ENCODE peak calls at places on chromosomes 13 and 19, in ten cellular contexts. One of them, this sample, is unnamed.

GRCh38 chr13:93614776-93615175 is 388.2 kb downstream of the GPC6 start:
- DNase-seq in dorsolateral prefrontal cortex: no peak
- DNase-seq in lower lobe of right lung: no peak
- DNase-seq in lower leg skin: no peak
- DNase-seq in fibroblast of villous mesenchyme: no peak
- DNase-seq in left ventricle myocardium inferior: no peak
- DNase-seq in mammary epithelial cell: no peak
- DNase-seq in upper lobe of left lung: no peak
- DNase-seq in fibroblast of the aortic adventitia: no peak
- DNase-seq in Caco-2: no peak
- DNase-seq in this sample: no peak

GRCh38 chr19:58531052-58531600 is 11.5 kb upstream of the ZBTB45 start:
- DNase-seq in dorsolateral prefrontal cortex: no peak
- DNase-seq in lower lobe of right lung: no peak
- DNase-seq in lower leg skin: no peak
- DNase-seq in fibroblast of villous mesenchyme: no peak
- DNase-seq in left ventricle myocardium inferior: no peak
- DNase-seq in mammary epithelial cell: no peak
- DNase-seq in upper lobe of left lung: no peak
- DNase-seq in fibroblast of the aortic adventitia: no peak
- DNase-seq in Caco-2: no peak
- DNase-seq in this sample: no peak

GRCh38 chr13:111262281-111262680 is 58.2 kb upstream of the TEX29 start:
- DNase-seq in dorsolateral prefrontal cortex: no peak
- DNase-seq in lower lobe of right lung: no peak
- DNase-seq in lower leg skin: no peak
- DNase-seq in fibroblast of villous mesenchyme: no peak
- DNase-seq in left ventricle myocardium inferior: no peak
- DNase-seq in mammary epithelial cell: no peak
- DNase-seq in upper lobe of left lung: no peak
- DNase-seq in fibroblast of the aortic adventitia: no peak
- DNase-seq in Caco-2: no peak
- DNase-seq in this sample: no peak

GRCh38 chr19:18995804-18996241 is 37.5 kb downstream of the SUGP2 start:
- DNase-seq in dorsolateral prefrontal cortex: peak; percentile 72
- DNase-seq in lower lobe of right lung: peak; percentile 60
- DNase-seq in lower leg skin: no peak
- DNase-seq in fibroblast of villous mesenchyme: peak; percentile 92
- DNase-seq in left ventricle myocardium inferior: peak; percentile 64
- DNase-seq in mammary epithelial cell: peak; percentile 58
- DNase-seq in upper lobe of left lung: no peak
- DNase-seq in fibroblast of the aortic adventitia: peak; percentile 94
- DNase-seq in Caco-2: peak; percentile 72
- DNase-seq in this sample: peak; percentile 86

GRCh38 chr19:1379961-1380489 is 3.7 kb upstream of the NDUFS7 start:
- DNase-seq in dorsolateral prefrontal cortex: no peak
- DNase-seq in lower lobe of right lung: no peak
- DNase-seq in lower leg skin: no peak
- DNase-seq in fibroblast of villous mesenchyme: no peak
- DNase-seq in left ventricle myocardium inferior: no peak
- DNase-seq in mammary epithelial cell: no peak
- DNase-seq in upper lobe of left lung: no peak
- DNase-seq in fibroblast of the aortic adventitia: no peak
- DNase-seq in Caco-2: no peak
- DNase-seq in this sample: no peak

GRCh38 chr13:42170029-42170428 is 101.9 kb upstream of the AKAP11 start:
- DNase-seq in dorsolateral prefrontal cortex: no peak
- DNase-seq in lower lobe of right lung: no peak
- DNase-seq in lower leg skin: no peak
- DNase-seq in fibroblast of villous mesenchyme: no peak
- DNase-seq in left ventricle myocardium inferior: no peak
- DNase-seq in mammary epithelial cell: no peak
- DNase-seq in upper lobe of left lung: no peak
- DNase-seq in fibroblast of the aortic adventitia: no peak
- DNase-seq in Caco-2: no peak
- DNase-seq in this sample: no peak

GRCh38 chr13:48006396-48006795 is 5.3 kb upstream of the SUCLA2 start:
- DNase-seq in dorsolateral prefrontal cortex: no peak
- DNase-seq in lower lobe of right lung: no peak
- DNase-seq in lower leg skin: no peak
- DNase-seq in fibroblast of villous mesenchyme: no peak
- DNase-seq in left ventricle myocardium inferior: no peak
- DNase-seq in mammary epithelial cell: peak; percentile 71
- DNase-seq in upper lobe of left lung: no peak
- DNase-seq in fibroblast of the aortic adventitia: no peak
- DNase-seq in Caco-2: no peak
- DNase-seq in this sample: peak; percentile 28

GRCh38 chr13:34462843-34463242 is 479.2 kb upstream of the NBEA start:
- DNase-seq in dorsolateral prefrontal cortex: no peak
- DNase-seq in lower lobe of right lung: no peak
- DNase-seq in lower leg skin: no peak
- DNase-seq in fibroblast of villous mesenchyme: peak; percentile 30
- DNase-seq in left ventricle myocardium inferior: peak; percentile 17
- DNase-seq in mammary epithelial cell: peak; percentile 89
- DNase-seq in upper lobe of left lung: no peak
- DNase-seq in fibroblast of the aortic adventitia: peak; percentile 73
- DNase-seq in Caco-2: no peak
- DNase-seq in this sample: peak; percentile 64

GRCh38 chr13:101949681-101950080 is 452.2 kb downstream of the FGF14 start:
- DNase-seq in dorsolateral prefrontal cortex: no peak
- DNase-seq in lower lobe of right lung: no peak
- DNase-seq in lower leg skin: no peak
- DNase-seq in fibroblast of villous mesenchyme: no peak
- DNase-seq in left ventricle myocardium inferior: no peak
- DNase-seq in mammary epithelial cell: no peak
- DNase-seq in upper lobe of left lung: no peak
- DNase-seq in fibroblast of the aortic adventitia: no peak
- DNase-seq in Caco-2: no peak
- DNase-seq in this sample: no peak

GRCh38 chr19:6501740-6502648 is at the start of gene TUBB4A:
- DNase-seq in dorsolateral prefrontal cortex: peak; percentile 89
- DNase-seq in lower lobe of right lung: no peak
- DNase-seq in lower leg skin: no peak
- DNase-seq in fibroblast of villous mesenchyme: no peak
- DNase-seq in left ventricle myocardium inferior: peak; percentile 50
- DNase-seq in mammary epithelial cell: no peak
- DNase-seq in upper lobe of left lung: peak; percentile 86
- DNase-seq in fibroblast of the aortic adventitia: no peak
- DNase-seq in Caco-2: no peak
- DNase-seq in this sample: no peak

GRCh38 chr19:5882421-5882968 is 12.2 kb upstream of the FUT5 start:
- DNase-seq in dorsolateral prefrontal cortex: no peak
- DNase-seq in lower lobe of right lung: no peak
- DNase-seq in lower leg skin: no peak
- DNase-seq in fibroblast of villous mesenchyme: peak; percentile 65
- DNase-seq in left ventricle myocardium inferior: no peak
- DNase-seq in mammary epithelial cell: no peak
- DNase-seq in upper lobe of left lung: no peak
- DNase-seq in fibroblast of the aortic adventitia: no peak
- DNase-seq in Caco-2: no peak
- DNase-seq in this sample: no peak

DNA sequence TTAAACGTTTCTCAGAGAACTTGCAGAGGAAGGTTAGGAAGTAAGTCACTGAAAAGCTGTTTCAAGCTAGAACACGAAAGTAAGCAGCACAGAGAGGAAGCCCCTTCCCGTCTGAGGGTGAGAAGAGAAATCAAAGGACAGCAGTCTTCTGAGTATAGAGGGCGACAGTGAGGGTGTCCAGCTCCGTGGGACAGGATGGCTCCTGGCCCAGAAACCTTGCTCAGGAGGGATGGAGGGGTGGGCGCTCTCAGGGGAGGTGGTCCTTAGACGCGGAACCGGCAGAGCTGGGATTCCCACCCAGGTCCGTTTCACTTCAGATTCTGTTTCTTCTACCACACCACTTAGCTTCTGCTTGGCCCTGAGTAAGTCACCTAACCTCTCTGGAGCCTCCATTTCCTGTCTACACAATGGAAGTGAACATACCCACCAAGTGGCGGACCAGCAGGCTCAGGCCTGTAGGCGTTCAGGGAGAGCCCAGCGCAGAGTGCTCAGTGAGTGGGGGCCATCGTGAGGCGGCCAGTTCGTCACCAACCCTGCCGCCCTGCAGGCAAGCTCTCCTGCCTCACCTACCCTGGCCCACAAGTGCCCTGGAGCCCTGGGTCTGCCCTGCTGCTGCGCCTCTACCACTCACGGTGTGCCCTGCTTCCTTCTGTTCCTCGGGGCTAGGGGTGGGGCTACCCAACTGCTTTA is 5.5 kb upstream of the RSPH6A start:
- DNase-seq in dorsolateral prefrontal cortex: no peak
- DNase-seq in lower lobe of right lung: no peak
- DNase-seq in lower leg skin: no peak
- DNase-seq in fibroblast of villous mesenchyme: no peak
- DNase-seq in left ventricle myocardium inferior: no peak
- DNase-seq in mammary epithelial cell: no peak
- DNase-seq in upper lobe of left lung: peak; percentile 55
- DNase-seq in fibroblast of the aortic adventitia: no peak
- DNase-seq in Caco-2: no peak
- DNase-seq in this sample: no peak
- TF ChIP-seq CTCF in dorsolateral prefrontal cortex: no peak
- TF ChIP-seq CTCF in lower lobe of right lung: no peak
- TF ChIP-seq CTCF in lower leg skin: no peak
- TF ChIP-seq CTCF in fibroblast of villous mesenchyme: no peak
- TF ChIP-seq CTCF in left ventricle myocardium inferior: no peak
- TF ChIP-seq CTCF in mammary epithelial cell: no peak
- TF ChIP-seq CTCF in upper lobe of left lung: no peak
- TF ChIP-seq CTCF in fibroblast of the aortic adventitia: no peak
- TF ChIP-seq CTCF in Caco-2: no peak
- TF ChIP-seq CTCF in this sample: no peak

DNA sequence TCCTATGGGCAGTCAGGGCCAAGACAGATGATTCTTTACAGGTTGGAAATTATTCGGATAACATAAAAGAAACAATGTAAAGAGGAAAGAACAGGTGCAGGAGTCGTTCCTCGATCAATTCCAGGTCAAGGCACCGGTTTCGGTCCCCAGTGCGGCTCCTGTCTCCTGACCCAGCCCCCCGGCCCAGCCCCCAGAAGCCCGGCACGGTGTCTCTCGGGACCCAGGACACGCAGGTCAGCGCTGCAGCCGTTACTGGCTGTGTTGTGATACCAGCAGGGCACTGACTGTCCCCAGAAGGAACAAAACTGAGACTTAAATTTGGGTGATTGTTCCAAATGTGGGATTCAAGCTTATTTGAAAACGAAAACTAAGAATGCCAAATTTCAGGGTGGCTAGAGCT is 8.5 kb downstream of the RASA3 start:
- DNase-seq in dorsolateral prefrontal cortex: no peak
- DNase-seq in lower lobe of right lung: no peak
- DNase-seq in lower leg skin: no peak
- DNase-seq in fibroblast of villous mesenchyme: no peak
- DNase-seq in left ventricle myocardium inferior: no peak
- DNase-seq in mammary epithelial cell: no peak
- DNase-seq in upper lobe of left lung: no peak
- DNase-seq in fibroblast of the aortic adventitia: no peak
- DNase-seq in Caco-2: no peak
- DNase-seq in this sample: no peak
- H3K4me3 ChIP-seq in dorsolateral prefrontal cortex: no peak overlapping the region
- H3K4me3 ChIP-seq in lower lobe of right lung: no peak overlapping the region
- H3K4me3 ChIP-seq in lower leg skin: no peak overlapping the region
- H3K4me3 ChIP-seq in fibroblast of villous mesenchyme: no peak overlapping the region
- H3K4me3 ChIP-seq in left ventricle myocardium inferior: no peak overlapping the region
- H3K4me3 ChIP-seq in mammary epithelial cell: no peak overlapping the region
- H3K4me3 ChIP-seq in upper lobe of left lung: no peak overlapping the region
- H3K4me3 ChIP-seq in fibroblast of the aortic adventitia: no peak overlapping the region
- H3K4me3 ChIP-seq in Caco-2: no peak overlapping the region
- H3K4me3 ChIP-seq in this sample: no peak overlapping the region

GRCh38 chr19:53431399-53432087 is at the start of gene ZNF761:
- DNase-seq in dorsolateral prefrontal cortex: peak; percentile 97
- DNase-seq in lower lobe of right lung: peak; percentile 98
- DNase-seq in lower leg skin: peak; percentile 93
- DNase-seq in fibroblast of villous mesenchyme: peak; percentile 93
- DNase-seq in left ventricle myocardium inferior: peak; percentile 95
- DNase-seq in mammary epithelial cell: peak; percentile 97
- DNase-seq in upper lobe of left lung: peak; percentile 100
- DNase-seq in fibroblast of the aortic adventitia: peak; percentile 82
- DNase-seq in Caco-2: peak; percentile 97
- DNase-seq in this sample: peak; percentile 82
- TF ChIP-seq CTCF in dorsolateral prefrontal cortex: peak; percentile 52
- TF ChIP-seq CTCF in lower lobe of right lung: peak; percentile 48
- TF ChIP-seq CTCF in lower leg skin: no peak
- TF ChIP-seq CTCF in fibroblast of villous mesenchyme: peak; percentile 55
- TF ChIP-seq CTCF in left ventricle myocardium inferior: peak; percentile 66
- TF ChIP-seq CTCF in mammary epithelial cell: peak; percentile 33
- TF ChIP-seq CTCF in upper lobe of left lung: peak; percentile 60
- TF ChIP-seq CTCF in fibroblast of the aortic adventitia: peak; percentile 61
- TF ChIP-seq CTCF in Caco-2: peak; percentile 47
- TF ChIP-seq CTCF in this sample: peak; percentile 39

GRCh38 chr13:20702530-20702929 is 969 bp upstream of the IL17D start:
- DNase-seq in dorsolateral prefrontal cortex: no peak
- DNase-seq in lower lobe of right lung: no peak
- DNase-seq in lower leg skin: no peak
- DNase-seq in fibroblast of villous mesenchyme: peak; percentile 15
- DNase-seq in left ventricle myocardium inferior: no peak
- DNase-seq in mammary epithelial cell: no peak
- DNase-seq in upper lobe of left lung: no peak
- DNase-seq in fibroblast of the aortic adventitia: peak; percentile 26
- DNase-seq in Caco-2: no peak
- DNase-seq in this sample: no peak
- H3K4me3 ChIP-seq in dorsolateral prefrontal cortex: peak overlapping the region; percentile 80
- H3K4me3 ChIP-seq in lower lobe of right lung: peak overlapping the region; percentile 73
- H3K4me3 ChIP-seq in lower leg skin: no peak overlapping the region
- H3K4me3 ChIP-seq in fibroblast of villous mesenchyme: peak overlapping the region; percentile 69
- H3K4me3 ChIP-seq in left ventricle myocardium inferior: peak overlapping the region; percentile 79
- H3K4me3 ChIP-seq in mammary epithelial cell: peak overlapping the region; percentile 65
- H3K4me3 ChIP-seq in upper lobe of left lung: no peak overlapping the region
- H3K4me3 ChIP-seq in fibroblast of the aortic adventitia: peak overlapping the region; percentile 72
- H3K4me3 ChIP-seq in Caco-2: peak overlapping the region; percentile 92
- H3K4me3 ChIP-seq in this sample: peak overlapping the region; percentile 61

GRCh38 chr19:38596057-38596981 is 21.4 kb downstream of the MAP4K1 start:
- DNase-seq in dorsolateral prefrontal cortex: peak; percentile 10
- DNase-seq in lower lobe of right lung: peak; percentile 79
- DNase-seq in lower leg skin: no peak
- DNase-seq in fibroblast of villous mesenchyme: no peak
- DNase-seq in left ventricle myocardium inferior: no peak
- DNase-seq in mammary epithelial cell: no peak
- DNase-seq in upper lobe of left lung: peak; percentile 87
- DNase-seq in fibroblast of the aortic adventitia: no peak
- DNase-seq in Caco-2: peak; percentile 87
- DNase-seq in this sample: no peak
- TF ChIP-seq CTCF in dorsolateral prefrontal cortex: no peak
- TF ChIP-seq CTCF in lower lobe of right lung: no peak
- TF ChIP-seq CTCF in lower leg skin: no peak
- TF ChIP-seq CTCF in fibroblast of villous mesenchyme: no peak
- TF ChIP-seq CTCF in left ventricle myocardium inferior: no peak
- TF ChIP-seq CTCF in mammary epithelial cell: no peak
- TF ChIP-seq CTCF in upper lobe of left lung: no peak
- TF ChIP-seq CTCF in fibroblast of the aortic adventitia: no peak
- TF ChIP-seq CTCF in Caco-2: peak; percentile 4
- TF ChIP-seq CTCF in this sample: no peak